ENCODE peak calls at places on chromosomes 13 and 19, in seven cellular contexts. U is iPS DF 6.9, O is tibial artery, T is aorta, R is IMR-90, H is heart right ventricle, I is suprapubic skin. B is an unnamed sample. For H3K4me1, the result is how much of the 10 kb centered on the place peaks cover.

GRCh38 chr13:51816604-51817254 is 12.8 kb upstream of the DHRS12 start:
- DNase-seq in U (no peak), O (no peak), T (no peak), R (no peak), H (no peak), I (no peak), B (no peak)

GRCh38 chr13:99967884-99968520 is 3.6 kb downstream of the ZIC5 start:
- DNase-seq in U (no peak), O (no peak), T (no peak), R (no peak), H (no peak), I (no peak), B (no peak)

GRCh38 chr19:18648971-18649310 is 12.1 kb downstream of the KLHL26 start:
- DNase-seq in U (no peak), O (peak), T (no peak), R (no peak), H (no peak), I (no peak), B (no peak)

GRCh38 chr13:25217023-25217909 is 45.2 kb upstream of the AMER2 start:
- DNase-seq in U (no peak), O (no peak), T (no peak), R (peak), H (no peak), I (no peak), B (no peak)

GRCh38 chr13:113178070-113178895 is 19.8 kb downstream of the PROZ start:
- DNase-seq in U (no peak), O (no peak), T (no peak), R (peak), H (no peak), I (no peak), B (no peak)

GRCh38 chr19:49073514-49074378 is 1.2 kb upstream of the KCNA7 start:
- DNase-seq in U (no peak), O (no peak), T (no peak), R (no peak), H (no peak), I (no peak), B (no peak)

GRCh38 chr19:35446194-35446593 is 1.9 kb upstream of the FFAR2 start:
- DNase-seq in U (no peak), O (no peak), T (peak), R (no peak), H (no peak), I (no peak), B (no peak)

GRCh38 chr13:20125129-20125782 is 35.6 kb downstream of the GJA3 start:
- DNase-seq in U (no peak), O (no peak), T (no peak), R (peak), H (no peak), I (peak), B (no peak)

GRCh38 chr19:41328157-41328817 is 18.3 kb downstream of the CCDC97 start:
- DNase-seq in U (no peak), O (no peak), T (no peak), R (peak), H (no peak), I (no peak), B (no peak)

GRCh38 chr19:48501446-48501960 is 10.1 kb downstream of the LMTK3 start:
- DNase-seq in U (peak), O (peak), T (no peak), R (no peak), H (no peak), I (no peak), B (peak)

GRCh38 chr13:95492044-95492801 is 60.3 kb upstream of the CLDN10 start:
- DNase-seq in U (no peak), O (no peak), T (no peak), R (no peak), H (no peak), I (no peak), B (no peak)

GRCh38 chr19:13103961-13104847 is 1.5 kb upstream of the LYL1 start:
- DNase-seq in U (no peak), O (peak), T (peak), R (no peak), H (peak), I (no peak), B (peak)

GRCh38 chr13:99359493-99359892 is 52.3 kb upstream of the GPR183 start:
- DNase-seq in U (no peak), O (no peak), T (no peak), R (no peak), H (no peak), I (no peak), B (no peak)

GRCh38 chr13:30410705-30411125 is 11.6 kb upstream of the UBE2L5 start:
- DNase-seq in U (no peak), O (no peak), T (no peak), R (peak), H (no peak), I (no peak), B (no peak)

GRCh38 chr19:31338069-31338767 is 11.0 kb downstream of the TSHZ3 start:
- DNase-seq in U (no peak), O (peak), T (no peak), R (peak), H (peak), I (no peak), B (no peak)

GRCh38 chr19:45507864-45508680 is 793 bp downstream of the VASP start:
- DNase-seq in U (no peak), O (peak), T (peak), R (no peak), H (no peak), I (no peak), B (peak)

GRCh38 chr19:30268601-30269000 is 103.6 kb upstream of the ZNF536 start:
- DNase-seq in U (no peak), O (no peak), T (no peak), R (no peak), H (no peak), I (no peak), B (no peak)

GRCh38 chr13:48492123-48493075 is 40.5 kb downstream of the RCBTB2 start:
- DNase-seq in U (no peak), O (peak), T (peak), R (peak), H (peak), I (peak), B (peak)

GRCh38 chr13:72527333-72527732 is 200.1 kb downstream of the MZT1 start:
- DNase-seq in U (no peak), O (no peak), T (no peak), R (no peak), H (no peak), I (no peak), B (no peak)

GRCh38 chr13:46617885-46618284 is 64.9 kb downstream of the LRCH1 start:
- DNase-seq in U (no peak), O (no peak), T (no peak), R (no peak), H (no peak), I (no peak), B (no peak)

GRCh38 chr13:46614582-46614981 is 61.6 kb downstream of the LRCH1 start:
- DNase-seq in U (no peak), O (no peak), T (no peak), R (peak), H (no peak), I (no peak), B (no peak)

GRCh38 chr13:46613409-46614049 is 60.6 kb downstream of the LRCH1 start:
- DNase-seq in U (no peak), O (no peak), T (no peak), R (peak), H (no peak), I (no peak), B (no peak)

GRCh38 chr13:46617382-46617781 is 64.4 kb downstream of the LRCH1 start:
- DNase-seq in U (no peak), O (no peak), T (no peak), R (peak), H (no peak), I (no peak), B (no peak)

GRCh38 chr13:46615888-46616531 is 63.0 kb downstream of the LRCH1 start:
- DNase-seq in U (no peak), O (no peak), T (no peak), R (peak), H (no peak), I (no peak), B (no peak)
- H3K4me1 ChIP-seq in U (under half), O (under half), T (under half), R (under half), H (under half), I (under half), B (under half)

DNA sequence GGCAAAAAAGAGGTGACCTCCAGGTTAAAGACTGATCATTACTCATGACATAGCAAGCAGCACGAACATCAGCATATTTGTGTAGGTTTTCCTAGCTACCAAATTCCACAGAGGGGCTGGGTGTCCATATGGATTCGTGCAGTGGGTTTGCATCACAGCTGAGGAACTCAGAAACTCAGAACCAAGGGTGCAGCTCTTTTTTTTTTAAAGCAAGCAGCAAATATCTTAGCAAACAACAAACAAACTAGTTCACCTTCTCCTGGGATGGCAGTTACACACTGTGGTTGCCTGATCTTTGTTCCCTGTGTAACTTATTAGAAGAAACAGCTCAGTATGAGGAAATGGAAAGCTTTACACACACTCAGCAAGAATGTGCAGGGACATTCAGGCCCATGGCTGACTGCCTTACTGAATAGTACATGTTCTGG is 4.1 kb downstream of the NDFIP2 start:
- DNase-seq in U (no peak), O (no peak), T (no peak), R (peak), H (no peak), I (no peak), B (no peak)
- H3K4me1 ChIP-seq in U (under half), O (under half), T (under half), R (under half), H (under half), I (half or more), B (under half)

GRCh38 chr19:38288127-38288855 is 15.8 kb upstream of the C19orf33 start:
- DNase-seq in U (no peak), O (no peak), T (no peak), R (no peak), H (no peak), I (no peak), B (no peak)
- H3K4me1 ChIP-seq in U (under half), O (under half), T (under half), R (under half), H (under half), I (half or more), B (under half)

GRCh38 chr19:17213334-17213733 is 1.8 kb upstream of the USE1 start:
- DNase-seq in U (no peak), O (peak), T (no peak), R (no peak), H (no peak), I (no peak), B (no peak)

GRCh38 chr19:17210296-17210695 is 4.9 kb upstream of the USE1 start:
- DNase-seq in U (no peak), O (no peak), T (no peak), R (peak), H (no peak), I (no peak), B (no peak)

GRCh38 chr19:17214531-17215124 is 529 bp upstream of the USE1 start:
- DNase-seq in U (no peak), O (no peak), T (no peak), R (no peak), H (no peak), I (no peak), B (no peak)

GRCh38 chr19:17209126-17210036 is 5.8 kb upstream of the USE1 start:
- DNase-seq in U (peak), O (no peak), T (peak), R (peak), H (no peak), I (no peak), B (no peak)

DNA sequence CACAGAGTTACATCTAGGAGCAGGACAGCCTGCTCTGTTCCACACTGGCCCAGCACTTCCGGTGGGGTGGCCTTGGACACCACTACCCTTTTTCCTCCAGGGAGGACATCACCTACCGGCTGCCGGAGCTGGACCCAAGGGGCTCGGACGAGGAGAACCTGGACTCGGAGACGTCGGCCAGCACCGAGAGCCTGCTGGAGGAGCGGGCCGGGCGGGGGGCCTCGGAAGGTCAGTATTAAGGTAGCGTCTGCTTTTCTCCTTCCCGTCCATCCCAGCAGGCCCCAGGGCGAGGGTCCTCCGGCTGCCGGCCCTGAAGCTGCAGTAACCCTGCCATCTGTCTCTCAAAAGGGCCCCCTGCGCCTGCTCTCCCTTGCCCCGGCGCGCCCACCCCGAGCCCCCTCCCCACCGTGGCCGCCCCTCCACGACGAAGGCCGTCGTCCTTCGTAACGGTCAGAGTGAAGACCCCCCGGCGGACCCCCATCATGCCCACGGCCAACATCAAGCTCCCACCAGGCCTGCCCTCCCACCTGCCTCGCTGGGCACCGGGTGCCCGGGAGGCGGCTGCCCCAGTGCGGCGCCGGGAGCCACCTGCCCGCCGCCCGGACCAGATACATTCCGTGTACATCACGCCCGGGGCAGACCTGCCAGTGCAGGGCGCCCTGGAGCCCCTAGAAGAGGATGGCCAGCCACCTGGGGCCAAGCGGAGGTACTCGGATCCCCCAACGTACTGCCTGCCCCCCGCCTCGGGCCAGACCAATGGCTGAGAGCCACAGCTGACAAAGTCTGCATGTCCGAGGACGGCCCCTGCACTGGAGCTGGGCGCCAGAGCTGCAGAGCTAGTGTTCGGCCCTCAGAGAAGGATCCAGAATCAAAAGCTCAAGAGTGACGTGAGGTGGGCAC is 3.4 kb upstream of the USE1 start:
- DNase-seq in U (no peak), O (no peak), T (no peak), R (no peak), H (no peak), I (no peak), B (no peak)
- H3K4me1 ChIP-seq in U (under half), O (under half), T (under half), R (under half), H (under half), I (under half), B (under half)

GRCh38 chr19:55387736-55388497 is 2.2 kb downstream of the RPL28 start:
- DNase-seq in U (no peak), O (no peak), T (no peak), R (no peak), H (no peak), I (no peak), B (no peak)
- H3K4me1 ChIP-seq in U (under half), O (under half), T (under half), R (under half), H (under half), I (half or more), B (under half)

DNA sequence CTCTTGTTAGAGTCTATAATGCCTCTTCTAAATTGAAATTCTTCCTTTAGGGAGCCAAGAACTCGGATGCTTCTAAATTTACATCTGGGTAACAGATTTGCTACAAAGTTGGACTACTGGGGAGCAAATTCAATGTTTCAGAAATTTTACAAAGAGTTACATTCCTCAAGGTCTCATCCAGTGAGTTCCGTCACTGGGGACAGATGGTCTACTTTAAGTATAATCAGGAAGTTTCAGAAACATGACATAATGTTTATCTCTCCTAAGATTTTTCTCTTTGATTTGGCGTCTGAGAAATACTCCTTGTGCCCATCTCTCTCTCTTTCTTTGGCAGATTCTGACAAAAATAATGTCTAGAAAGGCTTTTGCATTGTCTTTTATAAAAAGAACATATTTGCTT is 81.5 kb upstream of the MBNL2 start:
- DNase-seq in U (no peak), O (no peak), T (no peak), R (peak), H (no peak), I (no peak), B (no peak)
- H3K4me1 ChIP-seq in U (under half), O (under half), T (under half), R (under half), H (under half), I (under half), B (under half)

DNA sequence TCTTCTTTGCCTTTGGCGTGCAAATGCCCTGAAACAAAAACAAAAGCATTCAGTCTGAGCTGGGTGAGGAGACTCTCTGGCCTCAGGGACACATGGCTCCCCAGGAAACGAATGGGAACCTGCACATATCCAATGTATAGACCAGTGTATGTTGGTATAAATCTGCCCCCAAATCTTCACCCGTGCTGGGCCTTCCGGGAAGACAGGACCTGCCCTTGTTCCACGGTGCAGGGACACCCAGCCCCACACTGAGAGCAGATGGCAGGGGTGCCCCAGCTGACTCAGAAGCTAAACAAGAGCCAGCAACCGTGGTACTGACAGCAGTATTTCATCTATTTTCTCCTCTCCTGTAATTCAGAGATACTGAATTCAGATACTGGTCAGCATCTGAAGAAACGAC is 42.4 kb downstream of the CARS2 start:
- DNase-seq in U (no peak), O (no peak), T (peak), R (no peak), H (no peak), I (no peak), B (no peak)
- H3K4me1 ChIP-seq in U (under half), O (under half), T (under half), R (under half), H (under half), I (under half), B (under half)